ENCODE peak calls at places on chromosome 13, in four cellular contexts. O is ascending aorta, Q is pancreas, N is iPS DF 6.9. K is an unnamed sample.

GRCh38 chr13:30308548-30308947 is 1.2 kb upstream of the KATNAL1 start:
- DNase-seq in O (no peak), Q (no peak), N (no peak), K (no peak)

GRCh38 chr13:19634129-19634740 is 776 bp downstream of the MPHOSPH8 start:
- DNase-seq in O (no peak), Q (no peak), N (no peak), K (no peak)

GRCh38 chr13:102555914-102556553 is 40.8 kb upstream of the TPP2 start:
- DNase-seq in O (no peak), Q (no peak), N (peak; percentile 9), K (no peak)

GRCh38 chr13:75762066-75762937 is 126.2 kb downstream of the LMO7 start:
- DNase-seq in O (no peak), Q (no peak), N (no peak), K (no peak)

GRCh38 chr13:75792526-75793187 is 156.5 kb downstream of the LMO7 start:
- DNase-seq in O (no peak), Q (no peak), N (no peak), K (no peak)

GRCh38 chr13:93066187-93066586 is 160.4 kb upstream of the GPC6 start:
- DNase-seq in O (no peak), Q (no peak), N (no peak), K (no peak)

GRCh38 chr13:109586509-109587346 is 199.7 kb downstream of the IRS2 start:
- DNase-seq in O (no peak), Q (no peak), N (no peak), K (no peak)

GRCh38 chr13:66312312-66313087 is 917.6 kb downstream of the PCDH9 start:
- DNase-seq in O (no peak), Q (no peak), N (no peak), K (no peak)

GRCh38 chr13:48431431-48431830 is 18.5 kb upstream of the LPAR6 start:
- DNase-seq in O (no peak), Q (no peak), N (no peak), K (no peak)

GRCh38 chr13:106919638-106920037 is 351.7 kb upstream of the ARGLU1 start:
- DNase-seq in O (no peak), Q (no peak), N (no peak), K (peak; percentile 43)

GRCh38 chr13:106917024-106917491 is 349.1 kb upstream of the ARGLU1 start:
- DNase-seq in O (no peak), Q (no peak), N (no peak), K (no peak)

GRCh38 chr13:106916329-106916728 is 348.4 kb upstream of the ARGLU1 start:
- DNase-seq in O (no peak), Q (no peak), N (no peak), K (no peak)

GRCh38 chr13:106917673-106918652 is 350.0 kb upstream of the ARGLU1 start:
- DNase-seq in O (no peak), Q (peak; percentile 94), N (peak; percentile 70), K (peak; percentile 60)

DNA sequence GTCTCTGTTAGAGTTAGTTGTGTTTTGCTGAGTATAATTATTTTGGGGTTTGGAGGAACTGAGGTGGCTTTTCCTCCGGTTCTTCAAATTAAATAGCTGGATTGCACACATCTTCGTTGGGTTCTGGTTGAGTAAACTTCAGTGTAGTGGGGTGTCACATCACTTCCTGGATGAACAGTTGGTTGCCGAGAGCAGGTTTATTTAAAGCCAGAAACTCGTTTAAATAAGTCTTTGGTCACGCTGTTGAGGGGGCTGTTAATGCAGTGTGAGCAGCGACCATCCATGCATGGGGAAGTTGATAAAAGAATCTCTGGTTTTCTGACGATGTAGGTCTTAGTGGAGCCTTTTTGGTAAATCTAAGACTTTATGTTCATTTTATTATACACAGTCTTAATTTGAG is 351.2 kb upstream of the ARGLU1 start:
- DNase-seq in O (no peak), Q (no peak), N (no peak), K (no peak)
- H3K4me1 ChIP-seq in O (peaks cover 18% of the 10 kb centered on the region), Q (no peaks in the 10 kb centered on the region), N (peaks cover 5% of the 10 kb centered on the region), K (no peaks in the 10 kb centered on the region)

GRCh38 chr13:23578411-23579071 is 8.3 kb downstream of the TNFRSF19 start:
- DNase-seq in O (no peak), Q (peak; percentile 91), N (peak; percentile 33), K (peak; percentile 70)
- H3K4me1 ChIP-seq in O (peaks cover 6% of the 10 kb centered on the region), Q (no peaks in the 10 kb centered on the region), N (no peaks in the 10 kb centered on the region), K (peaks cover 21% of the 10 kb centered on the region)

DNA sequence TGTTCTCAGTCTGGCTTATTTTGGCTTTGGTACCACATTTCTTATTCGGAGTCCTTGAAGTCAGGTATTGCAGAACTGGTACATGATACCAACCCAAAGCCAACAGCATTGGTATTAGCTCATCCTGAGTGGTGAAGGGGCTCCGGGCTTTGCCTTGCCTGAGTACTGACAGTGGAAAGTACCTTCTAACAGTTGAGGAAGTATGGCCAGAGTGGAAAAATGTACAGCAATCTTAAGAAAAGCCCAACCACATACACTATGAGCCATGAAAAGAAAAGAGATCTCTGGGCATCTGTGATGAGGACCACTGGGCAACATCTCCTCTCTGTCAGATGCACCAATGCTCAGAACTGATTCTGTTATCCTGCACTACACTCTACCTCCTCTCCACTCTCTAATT is 8.3 kb downstream of the LCP1 start:
- DNase-seq in O (no peak), Q (no peak), N (no peak), K (no peak)
- H3K4me1 ChIP-seq in O (no peaks in the 10 kb centered on the region), Q (no peaks in the 10 kb centered on the region), N (no peaks in the 10 kb centered on the region), K (no peaks in the 10 kb centered on the region)

DNA sequence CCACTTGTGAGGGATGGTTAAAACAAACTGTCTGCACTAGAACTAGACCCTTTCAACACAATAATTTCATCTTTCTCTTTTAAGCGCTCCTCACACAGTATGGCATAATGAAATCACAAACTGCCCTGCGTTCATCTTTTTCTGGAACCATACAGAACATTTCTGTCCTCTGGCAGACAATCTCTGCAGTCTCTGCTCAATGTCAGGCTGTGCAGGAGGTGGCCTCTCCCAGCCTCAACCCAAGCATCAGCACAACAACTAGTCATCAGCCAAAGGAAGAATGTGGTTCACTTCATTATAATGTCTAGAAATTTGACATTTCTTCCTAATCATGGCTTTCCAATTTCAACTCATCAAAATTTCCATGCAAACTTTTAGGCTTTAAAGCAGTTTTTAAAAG is 125.1 kb upstream of the STARD13 start:
- DNase-seq in O (no peak), Q (no peak), N (no peak), K (no peak)
- H3K4me1 ChIP-seq in O (no peaks in the 10 kb centered on the region), Q (no peaks in the 10 kb centered on the region), N (peaks cover 1% of the 10 kb centered on the region), K (no peaks in the 10 kb centered on the region)

GRCh38 chr13:22789916-22790315 is 390.9 kb upstream of the SGCG start:
- DNase-seq in O (no peak), Q (no peak), N (no peak), K (no peak)
- H3K4me1 ChIP-seq in O (no peaks in the 10 kb centered on the region), Q (no peaks in the 10 kb centered on the region), N (no peaks in the 10 kb centered on the region), K (no peaks in the 10 kb centered on the region)

DNA sequence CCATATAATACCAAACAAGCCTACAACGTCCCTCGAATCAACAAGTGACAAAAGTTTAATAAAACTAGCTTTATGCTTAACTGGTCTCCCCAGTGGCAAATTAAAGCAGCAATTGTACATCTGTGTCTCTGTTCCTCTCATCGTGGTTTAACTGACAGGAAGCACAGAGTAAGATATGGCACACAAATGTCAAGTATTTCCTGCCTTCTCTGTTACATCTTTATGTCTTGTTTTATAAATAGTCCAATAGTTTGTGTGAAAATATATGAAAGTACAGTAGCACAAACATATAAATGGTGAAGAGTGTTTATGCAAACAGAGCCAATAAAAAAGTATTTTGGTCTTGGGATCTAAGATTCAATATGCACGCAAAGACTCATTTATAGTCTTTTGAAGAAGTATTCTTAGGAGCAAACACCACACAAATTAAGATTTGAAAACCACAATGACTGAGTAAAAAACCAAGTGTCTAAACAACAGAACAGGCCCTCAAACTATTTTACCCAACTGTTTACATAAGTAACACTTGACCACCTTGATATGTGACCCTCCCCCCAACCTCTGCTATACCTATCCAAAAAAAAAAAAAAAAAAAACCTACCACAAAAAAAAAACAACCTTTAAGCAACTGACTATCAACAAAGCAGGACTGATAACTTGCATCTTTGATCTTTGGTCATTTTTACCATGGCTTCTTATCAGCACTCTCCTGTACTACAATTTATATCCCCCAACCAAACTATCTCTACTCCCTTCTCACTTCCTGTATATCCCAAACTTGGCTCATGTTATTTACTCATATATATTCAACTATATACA is 14.0 kb downstream of the ELF1 start:
- DNase-seq in O (no peak), Q (no peak), N (no peak), K (no peak)
- H3K4me1 ChIP-seq in O (peaks cover 9% of the 10 kb centered on the region), Q (peaks cover 75% of the 10 kb centered on the region), N (peaks cover 1% of the 10 kb centered on the region), K (peaks cover 47% of the 10 kb centered on the region)

GRCh38 chr13:89673789-89674311 is 1673.6 kb upstream of the MIR17HG start:
- DNase-seq in O (no peak), Q (no peak), N (no peak), K (no peak)
- H3K4me1 ChIP-seq in O (no peaks in the 10 kb centered on the region), Q (no peaks in the 10 kb centered on the region), N (no peaks in the 10 kb centered on the region), K (no peaks in the 10 kb centered on the region)